ENCODE peak calls at places on chromosomes 12 and 14, in six cellular contexts. E is activated CD8-positive, alpha-beta memory T cell treated with anti-CD3 and anti-CD28 coated beads, Interleukin-2, amount 50 U/mL, for 48 hours; S is D721Med; H is astrocyte of the hippocampus; P is activated naive CD8-positive, alpha-beta T cell treated with anti-CD3 and anti-CD28 coated beads, Interleukin-2, amount 50 U/mL, for 24 hours; D is Karpas-422. O is an unnamed sample.

GRCh38 chr12:50066402-50066801 is 9.0 kb downstream of the ASIC1 start:
- DNase-seq in H (peak), S (no peak), D (peak), P (no peak), E (no peak), O (peak)

GRCh38 chr12:93060071-93060665 is 131.1 kb upstream of the EEA1 start:
- DNase-seq in D (no peak), H (no peak), S (no peak), E (no peak), P (no peak), O (peak)

GRCh38 chr12:85260904-85261303 is 19.1 kb upstream of the ALX1 start:
- DNase-seq in S (no peak), H (no peak), P (no peak), E (no peak), D (no peak), O (no peak)

GRCh38 chr14:79306546-79306945 is 904.8 kb downstream of the DIO2 start:
- DNase-seq in S (no peak), D (no peak), P (no peak), E (no peak), H (no peak), O (no peak)

GRCh38 chr12:32134144-32134888 is 27.7 kb downstream of the BICD1 start:
- DNase-seq in P (peak), S (no peak), H (peak), D (peak), E (peak), O (peak)

GRCh38 chr14:71555654-71556559 is 376.3 kb upstream of the RGS6 start:
- DNase-seq in P (peak), D (no peak), E (peak), H (no peak), S (no peak), O (peak)

GRCh38 chr12:109553929-109554500 is 19.3 kb downstream of the MMAB start:
- DNase-seq in S (no peak), H (no peak), D (no peak), P (no peak), E (no peak), O (no peak)

GRCh38 chr12:41345071-41345470 is 157.0 kb downstream of the PDZRN4 start:
- DNase-seq in H (peak), D (no peak), P (no peak), E (no peak), S (no peak), O (no peak)

GRCh38 chr12:125493704-125494308 is 428.6 kb downstream of the AACS start:
- DNase-seq in P (no peak), S (no peak), D (no peak), H (no peak), E (no peak), O (no peak)

GRCh38 chr14:22898302-22898894 is 15.4 kb downstream of the REM2 start:
- DNase-seq in H (peak), P (no peak), S (no peak), E (no peak), D (no peak), O (no peak)

GRCh38 chr14:50321009-50321660 is 9.0 kb downstream of the DMAC2L start:
- DNase-seq in E (peak), S (no peak), D (peak), P (peak), H (peak), O (peak)

GRCh38 chr12:6435941-6436715 is 8.6 kb upstream of the CD27 start:
- DNase-seq in H (no peak), P (no peak), S (no peak), D (no peak), E (peak), O (no peak)

GRCh38 chr12:6703631-6704030 is 3.0 kb upstream of the PIANP start:
- DNase-seq in E (no peak), P (no peak), S (no peak), D (peak), H (no peak), O (peak)

GRCh38 chr12:12718853-12719252 is 1.7 kb downstream of the CDKN1B start:
- DNase-seq in D (peak), E (no peak), P (peak), S (no peak), H (peak), O (peak)

GRCh38 chr12:51028126-51028810 is 2.1 kb upstream of the SLC11A2 start:
- DNase-seq in P (no peak), S (no peak), D (peak), E (no peak), H (no peak), O (peak)

GRCh38 chr12:47088021-47088944 is 8.5 kb upstream of the AMIGO2 start:
- DNase-seq in P (no peak), H (peak), S (no peak), D (no peak), E (no peak), O (no peak)

GRCh38 chr12:11347810-11348209 is 37.6 kb upstream of the PRB4 start:
- DNase-seq in D (no peak), P (no peak), S (no peak), H (no peak), E (no peak), O (peak)

GRCh38 chr12:3704512-3705348 is 48.2 kb downstream of the CRACR2A start:
- DNase-seq in P (no peak), E (no peak), S (no peak), D (no peak), H (no peak), O (peak)

GRCh38 chr14:30443368-30444007 is 115.5 kb upstream of the G2E3 start:
- DNase-seq in P (no peak), E (no peak), S (no peak), D (peak), H (peak), O (peak)

GRCh38 chr14:63632932-63633514 is 8.6 kb downstream of the WDR89 start:
- DNase-seq in H (peak), E (no peak), S (no peak), D (peak), P (no peak), O (peak)

GRCh38 chr14:85313801-85314207 is 216.1 kb upstream of the FLRT2 start:
- DNase-seq in P (no peak), S (no peak), E (no peak), H (peak), D (no peak), O (no peak)

GRCh38 chr12:99983721-99984258 is 946 bp downstream of the ANKS1B start:
- DNase-seq in S (no peak), H (peak), P (no peak), D (no peak), E (no peak), O (peak)

GRCh38 chr14:65639216-65639615 is 226.7 kb downstream of the FUT8 start:
- DNase-seq in S (no peak), P (no peak), D (no peak), H (no peak), E (no peak), O (no peak)

GRCh38 chr12:82015623-82016347 is 256.6 kb upstream of the PPFIA2 start:
- DNase-seq in P (no peak), S (no peak), D (no peak), E (no peak), H (no peak), O (no peak)

GRCh38 chr14:60249321-60250251 is 565 bp downstream of the PPM1A start:
- DNase-seq in S (peak), P (peak), H (peak), D (peak), E (peak), O (peak)

GRCh38 chr14:54299393-54300363 is 97.1 kb upstream of the CDKN3 start:
- DNase-seq in S (no peak), D (no peak), E (no peak), H (peak), P (no peak), O (no peak)